ENCODE peak calls at places on chromosome 3, in seven cellular contexts. S is HCT116, L is SK-N-SH, F is H1, T is K562, Z is GM12878, U is HepG2. P is an unnamed sample. For H3K4me1, the result is how much of the 10 kb centered on the place peaks cover.

GRCh38 chr3:126555795-126556636 is 2.7 kb downstream of the C3orf22 start:
- DNase-seq in L (no peak), Z (no peak), F (peak), S (no peak), T (no peak), U (no peak), P (no peak)

GRCh38 chr3:156187146-156187769 is 66.9 kb downstream of the KCNAB1 start:
- DNase-seq in S (no peak), U (no peak), F (no peak), Z (no peak), T (no peak), L (no peak), P (no peak)

GRCh38 chr3:31960793-31961431 is 20.1 kb downstream of the OSBPL10 start:
- DNase-seq in S (peak), Z (no peak), L (no peak), F (peak), T (no peak), U (peak), P (no peak)

GRCh38 chr3:34508732-34509131 is 710.3 kb downstream of the PDCD6IP start:
- DNase-seq in T (no peak), U (no peak), F (no peak), L (no peak), Z (no peak), S (no peak), P (no peak)

GRCh38 chr3:52237006-52237658 is 1.8 kb downstream of the TWF2 start:
- DNase-seq in Z (no peak), T (no peak), U (no peak), L (no peak), S (no peak), F (peak), P (no peak)

GRCh38 chr3:29475854-29476253 is 195.0 kb downstream of the RBMS3 start:
- DNase-seq in Z (no peak), F (no peak), U (no peak), L (no peak), S (no peak), T (no peak), P (peak)

GRCh38 chr3:169668957-169669681 is 5.6 kb upstream of the MECOM start:
- DNase-seq in Z (no peak), F (peak), U (peak), L (peak), T (peak), S (peak), P (no peak)

GRCh38 chr3:128971421-128971820 is 22.5 kb downstream of the CFAP92 start:
- DNase-seq in Z (no peak), L (no peak), F (no peak), U (no peak), T (no peak), S (no peak), P (no peak)

GRCh38 chr3:194265505-194265892 is 85.6 kb downstream of the CPN2 start:
- DNase-seq in F (no peak), L (peak), S (no peak), T (no peak), Z (no peak), U (no peak), P (no peak)

GRCh38 chr3:56593455-56594158 is 36.6 kb downstream of the CCDC66 start:
- DNase-seq in U (no peak), L (no peak), S (no peak), T (no peak), F (no peak), Z (no peak), P (no peak)

GRCh38 chr3:52039846-52040245 is 16.5 kb downstream of the DUSP7 start:
- DNase-seq in T (no peak), L (no peak), Z (no peak), F (no peak), S (no peak), U (peak), P (no peak)

GRCh38 chr3:51967384-51968174 is at the start of gene PCBP4:
- DNase-seq in F (peak), Z (no peak), L (peak), U (peak), T (peak), S (no peak), P (no peak)

GRCh38 chr3:38039101-38039898 is at the start of gene DLEC1:
- DNase-seq in F (peak), U (no peak), T (peak), S (no peak), Z (no peak), L (no peak), P (peak)

GRCh38 chr3:160676547-160677303 is at the start of gene ARL14:
- DNase-seq in U (peak), S (peak), Z (no peak), L (no peak), F (no peak), T (no peak), P (no peak)

GRCh38 chr3:20075197-20075596 is 35.0 kb downstream of the KAT2B start:
- DNase-seq in F (no peak), L (no peak), Z (no peak), U (no peak), T (no peak), S (no peak), P (no peak)

GRCh38 chr3:23826382-23827061 is 20.8 kb downstream of the UBE2E1 start:
- DNase-seq in T (peak), Z (no peak), L (no peak), S (no peak), U (no peak), F (no peak), P (no peak)

GRCh38 chr3:101936419-101937331 is 87.4 kb downstream of the NFKBIZ start:
- DNase-seq in U (no peak), T (no peak), F (no peak), S (no peak), Z (peak), L (no peak), P (no peak)

GRCh38 chr3:16828815-16829214 is 55.9 kb upstream of the PLCL2 start:
- DNase-seq in L (no peak), T (peak), F (peak), S (peak), U (no peak), Z (no peak), P (peak)

GRCh38 chr3:159451482-159451881 is 537.2 kb upstream of the IL12A start:
- DNase-seq in U (no peak), L (no peak), Z (no peak), S (no peak), T (no peak), F (no peak), P (no peak)

GRCh38 chr3:87350367-87351199 is 74.2 kb upstream of the POU1F1 start:
- DNase-seq in S (peak), T (peak), F (no peak), L (peak), U (peak), Z (no peak), P (peak)

GRCh38 chr3:18378218-18378617 is 46.9 kb downstream of the SATB1 start:
- DNase-seq in U (no peak), F (no peak), Z (no peak), S (no peak), L (no peak), T (no peak), P (no peak)

GRCh38 chr3:39409514-39410136 is 3.1 kb downstream of the RPSA start:
- DNase-seq in F (no peak), U (no peak), S (no peak), L (no peak), Z (no peak), T (no peak), P (no peak)

GRCh38 chr3:129311054-129311902 is 32.6 kb downstream of the HMCES start:
- DNase-seq in L (no peak), T (no peak), S (no peak), Z (no peak), F (no peak), U (no peak), P (no peak)

GRCh38 chr3:129061888-129062834 is 1.6 kb downstream of the GP9 start:
- DNase-seq in T (no peak), S (no peak), F (no peak), U (no peak), L (peak), Z (no peak), P (no peak)

GRCh38 chr3:30073622-30074021 is 532.8 kb upstream of the TGFBR2 start:
- DNase-seq in F (no peak), S (peak), Z (no peak), T (no peak), L (peak), U (no peak), P (no peak)

GRCh38 chr3:194485471-194485875 is 1.3 kb downstream of the ATP13A3 start:
- DNase-seq in S (no peak), U (no peak), T (no peak), F (no peak), Z (no peak), L (no peak), P (no peak)

GRCh38 chr3:143972155-143972494 is 502 bp downstream of the DIPK2A start:
- DNase-seq in S (no peak), U (no peak), F (no peak), T (no peak), L (no peak), Z (no peak), P (peak)

GRCh38 chr3:162632672-162633071 is 1136.1 kb downstream of the OTOL1 start:
- DNase-seq in S (no peak), L (no peak), U (no peak), F (no peak), Z (no peak), T (no peak), P (no peak)

GRCh38 chr3:30511524-30512278 is 94.7 kb upstream of the TGFBR2 start:
- DNase-seq in Z (no peak), S (no peak), L (no peak), F (no peak), T (no peak), U (peak), P (no peak)

GRCh38 chr3:67864587-67865183 is 210.3 kb upstream of the SUCLG2 start:
- DNase-seq in U (no peak), Z (no peak), T (no peak), F (no peak), L (no peak), S (no peak), P (no peak)

GRCh38 chr3:65888980-65889706 is 149.6 kb downstream of the MAGI1 start:
- DNase-seq in L (no peak), S (peak), F (no peak), Z (no peak), T (no peak), U (no peak), P (no peak)

GRCh38 chr3:146131616-146132410 is 29.2 kb downstream of the PLOD2 start:
- DNase-seq in Z (no peak), U (peak), T (no peak), S (no peak), F (no peak), L (no peak), P (no peak)

GRCh38 chr3:132822266-132822665 is 100.1 kb upstream of the NPHP3 start:
- DNase-seq in Z (no peak), U (no peak), S (no peak), F (no peak), T (no peak), L (no peak), P (no peak)

GRCh38 chr3:148230473-148230872 is 467.2 kb upstream of the AGTR1 start:
- DNase-seq in L (no peak), T (no peak), S (no peak), F (no peak), Z (no peak), U (no peak), P (no peak)

GRCh38 chr3:94520364-94520763 is 457.5 kb downstream of the NSUN3 start:
- DNase-seq in U (no peak), Z (no peak), S (no peak), T (no peak), F (no peak), L (no peak), P (no peak)

GRCh38 chr3:4906107-4906621 is 73.1 kb upstream of the BHLHE40 start:
- DNase-seq in F (no peak), L (peak), S (no peak), Z (no peak), T (no peak), U (no peak), P (peak)

GRCh38 chr3:107284570-107284969 is 92.7 kb upstream of the CCDC54 start:
- DNase-seq in F (no peak), Z (no peak), U (no peak), S (no peak), T (no peak), L (no peak), P (no peak)

GRCh38 chr3:120741320-120741719 is 996 bp downstream of the RABL3 start:
- DNase-seq in Z (no peak), S (no peak), U (no peak), F (no peak), L (peak), T (peak), P (no peak)

GRCh38 chr3:50658416-50658815 is 16.3 kb upstream of the DOCK3 start:
- DNase-seq in Z (no peak), S (no peak), U (no peak), T (no peak), L (no peak), F (no peak), P (no peak)

DNA sequence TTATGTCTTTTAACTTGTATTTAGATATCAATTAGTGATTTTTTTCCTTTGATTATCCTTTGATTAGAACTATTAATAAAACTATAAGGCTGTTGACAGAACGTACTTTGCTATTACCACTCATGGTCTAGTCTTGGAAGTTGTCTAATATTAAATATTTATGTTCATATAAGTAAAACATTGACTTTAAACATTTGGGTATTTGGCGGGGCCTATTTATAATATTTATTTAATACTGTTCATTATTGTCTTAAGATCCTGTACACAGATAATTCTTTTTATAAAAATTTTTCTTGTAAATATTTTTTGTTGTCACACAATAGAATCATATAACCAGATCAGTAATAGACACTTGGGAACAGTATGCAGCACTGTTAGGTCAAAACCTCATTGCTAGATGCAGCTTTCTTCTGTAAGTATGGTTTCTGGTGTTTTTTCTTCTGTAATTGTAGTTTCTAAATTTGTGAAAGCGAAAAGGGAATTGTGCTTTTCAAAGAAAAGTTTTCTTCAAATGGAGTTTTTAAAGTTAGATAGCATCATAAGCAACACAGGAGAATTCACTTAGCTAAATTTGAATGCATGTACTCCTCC is 93.4 kb downstream of the FNDC3B start:
- DNase-seq in S (no peak), T (no peak), Z (no peak), F (no peak), L (no peak), U (no peak), P (no peak)
- H3K4me1 ChIP-seq in S (under half), T (under half), Z (under half), F (under half), L (under half), U (half or more), P (under half)

DNA sequence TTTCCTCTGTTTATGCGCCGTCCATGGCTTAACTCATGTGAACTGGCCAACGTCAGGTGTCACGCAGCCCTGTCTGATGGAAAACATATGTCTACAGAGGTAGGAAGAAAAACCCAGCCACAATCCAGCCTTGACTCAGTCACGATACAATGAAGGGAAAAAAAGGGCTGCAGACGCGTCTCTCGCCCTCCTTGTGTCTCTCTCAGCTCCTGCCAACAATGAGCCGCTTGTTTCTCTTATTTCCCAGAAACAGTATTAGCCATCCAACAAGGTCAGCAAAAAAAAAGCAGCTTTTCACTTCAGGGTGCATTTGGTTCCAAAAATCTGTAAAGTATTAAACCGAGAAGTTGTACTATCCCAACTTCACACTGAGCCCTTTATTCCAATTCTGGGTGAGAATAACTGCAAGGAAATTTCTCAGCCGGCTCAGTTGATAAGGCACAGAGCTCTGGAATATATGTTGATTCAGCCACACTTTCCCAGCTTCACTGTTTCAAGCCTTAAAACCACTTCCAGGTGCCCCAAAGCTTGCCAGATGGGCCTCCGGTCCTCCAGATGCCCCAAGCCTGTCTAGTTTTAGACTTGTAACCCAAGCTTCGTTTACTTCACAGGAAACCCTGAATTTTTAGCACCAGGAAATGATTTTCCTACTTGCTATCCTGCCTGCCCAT is 79.4 kb downstream of the TM4SF4 start:
- DNase-seq in L (peak), F (no peak), T (no peak), U (no peak), Z (no peak), S (no peak), P (no peak)
- TF ChIP-seq YY1 in L (no peak), F (no peak), T (no peak), U (no peak), Z (no peak), S (no peak), P (no peak)

GRCh38 chr3:187744169-187745151 is 808 bp downstream of the BCL6 start:
- DNase-seq in L (peak), Z (no peak), S (no peak), T (peak), U (no peak), F (no peak), P (no peak)
- H3K4me1 ChIP-seq in L (under half), Z (under half), S (under half), T (under half), U (under half), F (under half), P (under half)

GRCh38 chr3:138875096-138875753 is 40.5 kb upstream of the PIK3CB start:
- DNase-seq in F (no peak), T (no peak), Z (no peak), S (no peak), L (no peak), U (no peak), P (no peak)

GRCh38 chr3:138875754-138876664 is 41.3 kb upstream of the PIK3CB start:
- DNase-seq in T (peak), U (no peak), F (no peak), S (no peak), L (no peak), Z (no peak), P (no peak)

GRCh38 chr3:138874555-138874898 is 39.8 kb upstream of the PIK3CB start:
- DNase-seq in F (no peak), Z (no peak), L (no peak), T (no peak), U (no peak), S (no peak), P (no peak)

GRCh38 chr3:138879541-138880380 is 45.0 kb upstream of the PIK3CB start:
- DNase-seq in Z (no peak), L (no peak), S (no peak), F (no peak), U (no peak), T (no peak), P (no peak)

GRCh38 chr3:138877246-138877645 is 42.5 kb upstream of the PIK3CB start:
- DNase-seq in T (peak), U (no peak), S (no peak), Z (no peak), L (no peak), F (no peak), P (no peak)
- TF ChIP-seq YY1 in T (no peak), U (no peak), S (no peak), Z (no peak), L (no peak), F (no peak), P (no peak)

DNA sequence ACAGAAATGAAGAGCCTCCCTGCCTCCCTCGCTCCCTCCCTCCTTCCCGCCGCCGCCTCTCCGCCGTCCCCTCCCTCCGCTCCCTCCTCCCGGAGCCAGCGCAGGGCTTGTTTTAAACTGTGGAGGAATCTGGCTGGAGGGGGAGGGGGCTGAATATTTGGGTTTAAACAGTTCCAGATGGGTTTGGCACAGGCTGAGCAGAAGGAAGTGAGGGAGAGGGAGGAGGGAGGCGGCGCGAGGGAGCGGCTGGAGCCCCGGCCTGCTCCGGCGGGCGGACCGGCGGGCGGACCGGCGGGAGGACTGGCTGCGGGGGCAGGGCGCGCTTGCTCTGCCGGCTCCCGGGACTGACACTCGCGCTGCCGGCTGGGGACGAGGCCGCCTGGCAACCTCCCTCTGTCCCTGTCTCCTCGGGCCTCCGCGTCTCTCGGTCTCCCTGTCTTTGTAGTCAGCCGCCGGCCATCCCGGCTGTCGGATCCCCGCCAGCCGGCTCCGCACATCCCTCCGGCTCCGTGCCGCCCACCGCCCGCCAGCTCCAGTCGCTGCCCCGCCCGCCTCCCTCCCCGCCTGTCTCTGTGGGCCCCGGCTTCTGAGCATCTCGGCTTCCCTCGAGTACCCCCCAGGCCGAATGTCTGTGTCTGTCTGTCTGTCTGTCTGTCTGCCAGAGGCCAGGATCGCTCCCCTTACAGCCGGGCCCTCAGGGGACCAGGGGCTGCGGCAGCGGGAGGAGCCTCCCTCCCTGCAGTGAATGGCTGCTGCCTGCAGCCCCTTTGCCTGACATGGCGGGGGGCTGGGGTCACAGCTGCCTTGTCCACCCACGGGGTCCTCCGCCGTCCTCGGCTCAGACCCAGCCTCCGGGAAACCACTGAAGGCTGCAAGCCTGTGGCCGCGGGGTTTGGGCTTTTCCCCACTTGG is 7.6 kb downstream of the EPHB3 start:
- DNase-seq in T (peak), Z (no peak), S (no peak), L (peak), U (no peak), F (peak), P (no peak)
- H3K4me1 ChIP-seq in T (under half), Z (under half), S (under half), L (half or more), U (under half), F (half or more), P (half or more)

GRCh38 chr3:177622982-177623617 is 425.8 kb upstream of the TBL1XR1 start:
- DNase-seq in F (no peak), L (no peak), Z (no peak), U (no peak), T (no peak), S (no peak), P (no peak)

GRCh38 chr3:177622520-177622919 is 425.2 kb upstream of the TBL1XR1 start:
- DNase-seq in Z (no peak), F (no peak), U (no peak), L (no peak), T (no peak), S (no peak), P (no peak)

GRCh38 chr3:177626014-177626413 is 428.7 kb upstream of the TBL1XR1 start:
- DNase-seq in U (no peak), T (no peak), L (no peak), S (no peak), F (no peak), Z (no peak), P (no peak)

GRCh38 chr3:177629276-177629675 is 432.0 kb upstream of the TBL1XR1 start:
- DNase-seq in L (no peak), U (no peak), Z (no peak), T (no peak), S (no peak), F (no peak), P (no peak)

GRCh38 chr3:177624523-177625495 is 427.5 kb upstream of the TBL1XR1 start:
- DNase-seq in F (no peak), U (peak), S (no peak), Z (no peak), T (no peak), L (no peak), P (no peak)
- TF ChIP-seq YY1 in F (no peak), U (no peak), S (no peak), Z (no peak), T (no peak), L (no peak), P (no peak)

P was measured in NT2/D1.